ENCODE peak calls at places on chromosomes 11 and 22, in nine cellular contexts. One of them, this sample, is unnamed. For H3K4me1, the result is how much of the 10 kb centered on the place peaks cover.

GRCh38 chr11:44308923-44309482 is 936 bp downstream of the ALX4 start:
- DNase-seq in lower lobe of right lung: no peak
- DNase-seq in Caco-2: no peak
- DNase-seq in pancreas: no peak
- DNase-seq in IMR-90: no peak
- DNase-seq in thoracic aorta: no peak
- DNase-seq in stomach: no peak
- DNase-seq in MM.1S: no peak
- DNase-seq in right cardiac atrium: no peak
- DNase-seq in this sample: no peak

GRCh38 chr11:28833670-28834069 is 725.5 kb downstream of the METTL15 start:
- DNase-seq in lower lobe of right lung: no peak
- DNase-seq in Caco-2: no peak
- DNase-seq in pancreas: no peak
- DNase-seq in IMR-90: peak
- DNase-seq in thoracic aorta: no peak
- DNase-seq in stomach: no peak
- DNase-seq in MM.1S: no peak
- DNase-seq in right cardiac atrium: no peak
- DNase-seq in this sample: no peak

GRCh38 chr11:107184936-107185335 is 166.7 kb upstream of the GUCY1A2 start:
- DNase-seq in lower lobe of right lung: no peak
- DNase-seq in Caco-2: no peak
- DNase-seq in pancreas: no peak
- DNase-seq in IMR-90: no peak
- DNase-seq in thoracic aorta: no peak
- DNase-seq in stomach: no peak
- DNase-seq in MM.1S: no peak
- DNase-seq in right cardiac atrium: no peak
- DNase-seq in this sample: no peak

GRCh38 chr11:45518853-45519545 is 146.4 kb downstream of the CHST1 start:
- DNase-seq in lower lobe of right lung: no peak
- DNase-seq in Caco-2: no peak
- DNase-seq in pancreas: no peak
- DNase-seq in IMR-90: no peak
- DNase-seq in thoracic aorta: no peak
- DNase-seq in stomach: no peak
- DNase-seq in MM.1S: no peak
- DNase-seq in right cardiac atrium: no peak
- DNase-seq in this sample: no peak

GRCh38 chr22:26894766-26895485 is 237.5 kb downstream of the MIAT start:
- DNase-seq in lower lobe of right lung: no peak
- DNase-seq in Caco-2: no peak
- DNase-seq in pancreas: no peak
- DNase-seq in IMR-90: peak
- DNase-seq in thoracic aorta: no peak
- DNase-seq in stomach: no peak
- DNase-seq in MM.1S: no peak
- DNase-seq in right cardiac atrium: no peak
- DNase-seq in this sample: no peak

GRCh38 chr11:21723681-21724080 is 469.2 kb upstream of the ANO5 start:
- DNase-seq in lower lobe of right lung: no peak
- DNase-seq in Caco-2: no peak
- DNase-seq in pancreas: no peak
- DNase-seq in IMR-90: no peak
- DNase-seq in thoracic aorta: no peak
- DNase-seq in stomach: no peak
- DNase-seq in MM.1S: no peak
- DNase-seq in right cardiac atrium: no peak
- DNase-seq in this sample: no peak

GRCh38 chr22:43884600-43885318 is 7.1 kb downstream of the PNPLA5 start:
- DNase-seq in lower lobe of right lung: peak
- DNase-seq in Caco-2: peak
- DNase-seq in pancreas: peak
- DNase-seq in IMR-90: peak
- DNase-seq in thoracic aorta: no peak
- DNase-seq in stomach: peak
- DNase-seq in MM.1S: peak
- DNase-seq in right cardiac atrium: peak
- DNase-seq in this sample: peak

GRCh38 chr22:24037851-24038765 is 27.0 kb downstream of the CABIN1 start:
- DNase-seq in lower lobe of right lung: no peak
- DNase-seq in Caco-2: no peak
- DNase-seq in pancreas: no peak
- DNase-seq in IMR-90: no peak
- DNase-seq in thoracic aorta: no peak
- DNase-seq in stomach: peak
- DNase-seq in MM.1S: no peak
- DNase-seq in right cardiac atrium: no peak
- DNase-seq in this sample: no peak

GRCh38 chr22:46535876-46536558 is 1.4 kb downstream of the CELSR1 start:
- DNase-seq in lower lobe of right lung: no peak
- DNase-seq in Caco-2: no peak
- DNase-seq in pancreas: no peak
- DNase-seq in IMR-90: no peak
- DNase-seq in thoracic aorta: no peak
- DNase-seq in stomach: no peak
- DNase-seq in MM.1S: no peak
- DNase-seq in right cardiac atrium: no peak
- DNase-seq in this sample: no peak

GRCh38 chr22:46533434-46533833 is 4.0 kb downstream of the CELSR1 start:
- DNase-seq in lower lobe of right lung: peak
- DNase-seq in Caco-2: no peak
- DNase-seq in pancreas: no peak
- DNase-seq in IMR-90: no peak
- DNase-seq in thoracic aorta: no peak
- DNase-seq in stomach: no peak
- DNase-seq in MM.1S: no peak
- DNase-seq in right cardiac atrium: no peak
- DNase-seq in this sample: no peak

GRCh38 chr22:46536559-46537220 is 730 bp downstream of the CELSR1 start:
- DNase-seq in lower lobe of right lung: no peak
- DNase-seq in Caco-2: no peak
- DNase-seq in pancreas: no peak
- DNase-seq in IMR-90: no peak
- DNase-seq in thoracic aorta: no peak
- DNase-seq in stomach: no peak
- DNase-seq in MM.1S: no peak
- DNase-seq in right cardiac atrium: no peak
- DNase-seq in this sample: no peak

GRCh38 chr22:46534901-46535630 is 2.4 kb downstream of the CELSR1 start:
- DNase-seq in lower lobe of right lung: no peak
- DNase-seq in Caco-2: no peak
- DNase-seq in pancreas: no peak
- DNase-seq in IMR-90: no peak
- DNase-seq in thoracic aorta: no peak
- DNase-seq in stomach: no peak
- DNase-seq in MM.1S: no peak
- DNase-seq in right cardiac atrium: no peak
- DNase-seq in this sample: no peak

DNA sequence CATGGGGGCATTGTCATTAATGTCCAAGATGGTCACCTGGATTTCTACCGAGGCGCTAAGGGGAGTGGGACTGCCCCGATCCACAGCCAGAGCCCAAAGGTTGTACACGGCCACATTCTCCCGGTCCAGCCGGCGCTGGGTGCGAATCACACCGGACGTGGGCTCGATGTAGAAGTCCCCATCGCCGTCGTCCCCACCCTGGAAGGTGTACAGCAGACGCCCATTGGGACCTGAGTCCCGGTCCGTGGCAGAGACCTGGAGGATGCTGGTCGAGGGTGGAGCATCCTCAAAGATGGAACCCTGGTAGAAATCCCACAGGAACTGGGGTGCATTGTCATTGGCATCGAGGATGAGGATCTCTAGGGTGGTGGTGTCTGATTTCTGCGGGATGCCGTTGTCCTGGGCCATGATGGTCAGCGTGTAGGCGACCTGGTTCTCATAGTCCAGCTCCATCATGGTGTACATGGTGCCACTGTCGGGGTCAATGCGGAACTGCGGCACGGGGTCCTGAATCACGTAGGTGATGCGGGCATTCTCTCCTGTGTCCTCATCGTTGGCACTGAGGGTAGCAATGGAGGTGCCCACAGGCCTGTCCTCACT is 3.1 kb downstream of the CELSR1 start:
- DNase-seq in lower lobe of right lung: no peak
- DNase-seq in Caco-2: no peak
- DNase-seq in pancreas: no peak
- DNase-seq in IMR-90: no peak
- DNase-seq in thoracic aorta: no peak
- DNase-seq in stomach: no peak
- DNase-seq in MM.1S: no peak
- DNase-seq in right cardiac atrium: no peak
- DNase-seq in this sample: no peak
- H3K4me3 ChIP-seq in lower lobe of right lung: no peak
- H3K4me3 ChIP-seq in Caco-2: no peak
- H3K4me3 ChIP-seq in pancreas: no peak
- H3K4me3 ChIP-seq in IMR-90: no peak
- H3K4me3 ChIP-seq in thoracic aorta: no peak
- H3K4me3 ChIP-seq in stomach: no peak
- H3K4me3 ChIP-seq in MM.1S: no peak
- H3K4me3 ChIP-seq in right cardiac atrium: no peak
- H3K4me3 ChIP-seq in this sample: no peak

GRCh38 chr22:46085831-46086576 is 64.3 kb upstream of the PPARA start:
- DNase-seq in lower lobe of right lung: peak
- DNase-seq in Caco-2: peak
- DNase-seq in pancreas: peak
- DNase-seq in IMR-90: no peak
- DNase-seq in thoracic aorta: no peak
- DNase-seq in stomach: peak
- DNase-seq in MM.1S: no peak
- DNase-seq in right cardiac atrium: peak
- DNase-seq in this sample: peak
- H3K4me1 ChIP-seq in lower lobe of right lung: half or more
- H3K4me1 ChIP-seq in Caco-2: under half
- H3K4me1 ChIP-seq in pancreas: half or more
- H3K4me1 ChIP-seq in IMR-90: under half
- H3K4me1 ChIP-seq in thoracic aorta: half or more
- H3K4me1 ChIP-seq in stomach: half or more
- H3K4me1 ChIP-seq in MM.1S: under half
- H3K4me1 ChIP-seq in right cardiac atrium: under half
- H3K4me1 ChIP-seq in this sample: half or more

DNA sequence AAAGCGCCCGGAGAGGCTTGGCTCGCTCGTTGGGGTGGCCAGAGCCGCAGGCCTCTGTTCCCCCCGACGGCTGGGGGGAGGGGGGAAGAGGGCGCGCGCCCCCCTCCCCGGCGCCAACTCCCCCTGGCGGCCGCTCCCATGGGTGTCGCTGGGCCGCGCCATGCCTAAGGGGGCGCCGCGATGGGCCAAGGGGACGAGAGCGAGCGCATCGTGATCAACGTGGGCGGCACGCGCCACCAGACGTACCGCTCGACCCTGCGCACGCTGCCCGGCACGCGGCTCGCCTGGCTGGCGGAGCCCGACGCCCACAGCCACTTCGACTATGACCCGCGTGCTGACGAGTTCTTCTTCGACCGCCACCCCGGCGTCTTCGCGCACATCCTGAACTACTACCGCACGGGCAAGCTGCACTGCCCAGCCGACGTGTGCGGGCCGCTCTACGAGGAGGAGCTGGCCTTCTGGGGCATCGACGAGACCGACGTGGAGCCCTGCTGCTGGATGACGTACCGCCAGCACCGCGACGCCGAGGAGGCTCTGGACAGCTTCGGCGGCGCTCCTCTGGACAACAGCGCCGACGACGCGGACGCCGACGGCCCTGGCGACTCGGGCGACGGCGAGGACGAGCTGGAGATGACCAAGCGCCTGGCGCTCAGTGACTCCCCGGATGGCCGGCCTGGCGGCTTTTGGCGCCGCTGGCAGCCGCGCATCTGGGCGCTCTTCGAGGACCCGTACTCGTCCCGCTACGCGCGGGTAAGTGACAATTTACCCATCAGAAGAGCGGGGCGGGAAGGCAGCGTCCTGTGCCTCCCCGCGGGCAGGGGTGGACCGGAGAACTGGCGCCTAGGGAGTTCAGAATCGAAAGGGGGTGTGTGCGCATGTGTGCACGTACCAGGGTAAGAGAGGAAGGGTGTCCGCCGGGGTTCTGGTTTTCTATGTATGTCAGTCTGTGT is 1.5 kb downstream of the KCNC1 start:
- DNase-seq in lower lobe of right lung: no peak
- DNase-seq in Caco-2: peak
- DNase-seq in pancreas: peak
- DNase-seq in IMR-90: no peak
- DNase-seq in thoracic aorta: no peak
- DNase-seq in stomach: no peak
- DNase-seq in MM.1S: no peak
- DNase-seq in right cardiac atrium: no peak
- DNase-seq in this sample: peak
- H3K4me3 ChIP-seq in lower lobe of right lung: no peak
- H3K4me3 ChIP-seq in Caco-2: no peak
- H3K4me3 ChIP-seq in pancreas: no peak
- H3K4me3 ChIP-seq in IMR-90: no peak
- H3K4me3 ChIP-seq in thoracic aorta: no peak
- H3K4me3 ChIP-seq in stomach: no peak
- H3K4me3 ChIP-seq in MM.1S: no peak
- H3K4me3 ChIP-seq in right cardiac atrium: no peak
- H3K4me3 ChIP-seq in this sample: no peak

GRCh38 chr11:85665756-85666155 is 827 bp upstream of the CREBZF start:
- DNase-seq in lower lobe of right lung: no peak
- DNase-seq in Caco-2: no peak
- DNase-seq in pancreas: no peak
- DNase-seq in IMR-90: no peak
- DNase-seq in thoracic aorta: no peak
- DNase-seq in stomach: no peak
- DNase-seq in MM.1S: no peak
- DNase-seq in right cardiac atrium: no peak
- DNase-seq in this sample: no peak

GRCh38 chr11:85664561-85665481 is at the start of gene CREBZF:
- DNase-seq in lower lobe of right lung: peak
- DNase-seq in Caco-2: peak
- DNase-seq in pancreas: peak
- DNase-seq in IMR-90: peak
- DNase-seq in thoracic aorta: peak
- DNase-seq in stomach: peak
- DNase-seq in MM.1S: peak
- DNase-seq in right cardiac atrium: peak
- DNase-seq in this sample: peak

GRCh38 chr11:85663080-85663729 is 1.7 kb downstream of the CREBZF start:
- DNase-seq in lower lobe of right lung: no peak
- DNase-seq in Caco-2: no peak
- DNase-seq in pancreas: no peak
- DNase-seq in IMR-90: no peak
- DNase-seq in thoracic aorta: no peak
- DNase-seq in stomach: no peak
- DNase-seq in MM.1S: peak
- DNase-seq in right cardiac atrium: no peak
- DNase-seq in this sample: no peak

GRCh38 chr11:85661972-85662664 is 2.8 kb downstream of the CREBZF start:
- DNase-seq in lower lobe of right lung: no peak
- DNase-seq in Caco-2: no peak
- DNase-seq in pancreas: no peak
- DNase-seq in IMR-90: peak
- DNase-seq in thoracic aorta: no peak
- DNase-seq in stomach: no peak
- DNase-seq in MM.1S: no peak
- DNase-seq in right cardiac atrium: no peak
- DNase-seq in this sample: no peak

DNA sequence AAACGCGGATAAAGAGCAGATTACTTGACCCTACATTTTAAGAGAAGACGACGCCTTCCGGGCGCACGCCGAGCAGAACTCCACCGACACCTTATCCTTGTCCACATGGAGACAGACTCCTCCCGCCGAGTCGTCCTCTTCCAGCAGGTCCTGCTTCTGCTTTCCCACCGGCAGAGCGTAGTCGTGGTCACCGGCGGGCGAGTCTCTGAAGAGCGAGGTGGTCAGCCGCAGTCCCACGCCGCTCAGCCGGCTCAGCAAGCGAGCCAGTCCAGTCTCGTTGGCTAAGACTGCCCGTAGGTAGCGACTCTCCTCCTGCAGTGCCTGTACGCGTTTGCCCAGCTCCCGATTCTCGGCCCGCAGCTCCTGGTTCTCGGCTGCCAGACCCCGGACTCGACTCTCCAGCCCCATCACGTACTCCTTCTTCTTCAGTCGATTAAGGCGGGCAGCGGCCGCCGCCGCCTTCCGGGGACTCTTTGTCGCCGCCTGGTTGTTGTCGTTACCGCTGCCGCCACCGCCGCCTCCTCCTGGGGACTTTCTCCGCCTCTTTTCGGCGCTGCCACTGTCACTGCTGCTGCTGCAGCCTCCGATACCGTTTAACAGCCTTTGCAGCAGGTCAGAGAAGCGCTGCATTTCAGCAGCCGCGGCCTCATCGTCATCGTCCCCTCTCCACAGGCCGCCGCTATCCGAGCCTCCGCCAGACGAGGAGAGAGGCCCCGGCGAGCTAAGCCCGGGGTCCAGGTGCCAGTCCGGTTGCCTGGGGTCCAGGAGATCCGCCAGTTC is 958 bp downstream of the CREBZF start:
- DNase-seq in lower lobe of right lung: peak
- DNase-seq in Caco-2: peak
- DNase-seq in pancreas: peak
- DNase-seq in IMR-90: peak
- DNase-seq in thoracic aorta: peak
- DNase-seq in stomach: peak
- DNase-seq in MM.1S: peak
- DNase-seq in right cardiac atrium: peak
- DNase-seq in this sample: peak
- H3K4me1 ChIP-seq in lower lobe of right lung: under half
- H3K4me1 ChIP-seq in Caco-2: under half
- H3K4me1 ChIP-seq in pancreas: under half
- H3K4me1 ChIP-seq in IMR-90: under half
- H3K4me1 ChIP-seq in thoracic aorta: under half
- H3K4me1 ChIP-seq in stomach: under half
- H3K4me1 ChIP-seq in MM.1S: under half
- H3K4me1 ChIP-seq in right cardiac atrium: under half
- H3K4me1 ChIP-seq in this sample: under half